ENCODE peak calls at places on chromosome 17, in ten cellular contexts. O is Calu3; V is CD4-positive, alpha-beta T cell; L is neural crest cell; W is endothelial cell of umbilical vein; G is AG04450; T is heart right ventricle; S is A549; C is ascending aorta; E is stomach. R is an unnamed sample.

GRCh38 chr17:27319536-27320221 is 25.8 kb downstream of the WSB1 start:
- DNase-seq in V (no peak), G (no peak), S (no peak), W (peak; percentile 50), T (peak; percentile 82), L (no peak), O (no peak), E (peak; percentile 88), C (peak; percentile 54), R (no peak)

GRCh38 chr17:49362723-49363117 is 670 bp upstream of the ZNF652 start:
- DNase-seq in E (no peak), O (no peak), W (no peak), G (no peak), S (no peak), V (no peak), T (no peak), L (no peak), C (no peak), R (no peak)

GRCh38 chr17:82302991-82303943 is 14.1 kb downstream of the CD7 start:
- DNase-seq in O (no peak), E (no peak), W (no peak), C (no peak), V (no peak), T (no peak), L (no peak), G (no peak), S (no peak), R (no peak)

GRCh38 chr17:42249681-42250446 is 26.3 kb downstream of the STAT5B start:
- DNase-seq in V (peak; percentile 21), W (no peak), G (no peak), E (no peak), O (no peak), T (no peak), C (no peak), L (no peak), S (no peak), R (no peak)

GRCh38 chr17:67546578-67547527 is 169.8 kb downstream of the PITPNC1 start:
- DNase-seq in C (no peak), W (peak; percentile 35), T (peak; percentile 72), G (no peak), S (peak; percentile 21), L (no peak), V (no peak), E (peak; percentile 87), O (peak; percentile 28), R (no peak)

GRCh38 chr17:68441064-68441770 is 16.1 kb downstream of the WIPI1 start:
- DNase-seq in L (no peak), T (no peak), S (no peak), O (no peak), E (no peak), G (no peak), W (peak; percentile 94), V (no peak), C (no peak), R (peak; percentile 52)

GRCh38 chr17:12492450-12492849 is 173.2 kb upstream of the MYOCD start:
- DNase-seq in C (no peak), T (no peak), V (no peak), L (no peak), W (peak; percentile 7), E (no peak), S (peak; percentile 20), O (no peak), G (peak; percentile 60), R (no peak)

GRCh38 chr17:8005951-8006730 is 3.7 kb downstream of the GUCY2D start:
- DNase-seq in V (no peak), S (peak; percentile 64), E (no peak), G (no peak), L (no peak), C (no peak), T (no peak), W (no peak), O (no peak), R (no peak)

GRCh38 chr17:40443196-40443987 is at the start of gene IGFBP4:
- DNase-seq in E (peak; percentile 77), G (no peak), V (peak; percentile 66), W (peak; percentile 69), S (peak; percentile 89), C (no peak), O (peak; percentile 100), L (peak; percentile 75), T (peak; percentile 85), R (peak; percentile 58)

GRCh38 chr17:80320496-80320895 is 59.8 kb downstream of the RNF213 start:
- DNase-seq in E (no peak), O (no peak), C (no peak), V (no peak), L (no peak), S (no peak), W (no peak), T (no peak), G (no peak), R (no peak)

DNA sequence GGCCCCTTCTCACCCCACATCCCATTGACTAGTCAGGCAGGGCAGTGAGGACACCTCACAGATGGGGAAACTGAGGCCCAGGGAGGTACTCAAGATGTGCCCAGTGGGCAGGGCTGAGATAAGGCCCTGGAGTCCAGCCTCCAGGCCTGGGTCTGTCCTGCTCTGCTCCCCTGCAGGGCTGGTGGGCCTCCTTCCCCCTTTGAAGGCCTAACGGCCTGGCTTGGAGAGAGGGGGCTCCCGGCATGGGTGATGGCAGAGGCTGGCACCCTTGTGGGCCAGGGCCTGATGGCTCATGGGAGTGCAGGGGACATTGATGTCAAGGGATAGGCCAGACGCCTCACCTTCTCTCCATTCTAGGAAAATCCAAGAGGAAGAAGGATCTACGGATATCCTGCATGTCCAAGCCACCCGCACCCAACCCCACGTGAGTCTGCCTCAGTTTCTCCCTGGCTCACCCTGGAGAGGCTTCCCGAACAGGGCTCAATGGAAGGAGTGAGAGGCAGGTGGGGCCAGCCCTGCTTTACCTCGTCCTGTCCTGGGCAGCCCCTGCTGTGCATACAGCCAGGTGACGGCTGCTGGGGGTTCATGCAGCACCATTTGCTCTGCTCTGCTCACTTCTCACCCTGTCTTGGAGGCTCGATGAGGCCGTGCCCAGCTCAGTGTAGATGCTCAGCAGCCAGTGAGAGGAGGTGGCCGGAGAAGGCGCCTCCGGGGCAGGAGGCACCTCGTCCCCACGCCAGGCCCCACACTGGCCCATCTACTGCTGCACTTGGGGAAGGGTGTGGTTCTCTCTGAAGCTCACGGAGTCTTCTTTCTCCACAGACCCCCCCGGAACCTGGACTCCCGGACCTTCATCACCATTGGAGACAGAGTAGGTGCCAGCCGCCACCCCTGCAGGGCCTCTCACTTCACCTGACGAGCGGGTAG is 13.8 kb downstream of the MAP2K3 start:
- DNase-seq in O (no peak), T (no peak), V (no peak), S (no peak), E (no peak), G (no peak), C (no peak), W (no peak), L (no peak), R (no peak)
- TF ChIP-seq CTCF in O (no peak), T (no peak), V (no peak), S (no peak), E (no peak), G (no peak), C (no peak), W (no peak), L (no peak), R (no peak)

GRCh38 chr17:48068491-48068961 is 20.4 kb downstream of the NFE2L1 start:
- DNase-seq in C (no peak), E (no peak), L (no peak), T (no peak), G (no peak), O (peak; percentile 43), V (no peak), W (no peak), S (peak; percentile 65), R (no peak)
- TF ChIP-seq CTCF in C (no peak), E (no peak), L (peak; percentile 57), T (peak; percentile 34), G (peak; percentile 53), O (peak; percentile 31), V (no peak), W (peak; percentile 37), S (no peak), R (no peak)

GRCh38 chr17:4014148-4014927 is 50.1 kb upstream of the ATP2A3 start:
- DNase-seq in W (no peak), C (no peak), E (no peak), S (no peak), O (no peak), T (no peak), L (no peak), G (no peak), V (no peak), R (no peak)

GRCh38 chr17:4019400-4019799 is 55.2 kb upstream of the ATP2A3 start:
- DNase-seq in S (no peak), O (no peak), G (no peak), V (no peak), E (no peak), C (no peak), T (no peak), L (no peak), W (no peak), R (no peak)

GRCh38 chr17:4020096-4020495 is 55.9 kb upstream of the ATP2A3 start:
- DNase-seq in W (no peak), G (no peak), E (no peak), S (no peak), L (no peak), O (no peak), C (no peak), V (no peak), T (no peak), R (no peak)

GRCh38 chr17:4018446-4018845 is 54.2 kb upstream of the ATP2A3 start:
- DNase-seq in V (no peak), W (no peak), C (no peak), L (no peak), G (no peak), E (no peak), T (no peak), O (no peak), S (no peak), R (no peak)

GRCh38 chr17:4017377-4017776 is 53.1 kb upstream of the ATP2A3 start:
- DNase-seq in C (no peak), S (no peak), T (no peak), O (no peak), W (no peak), E (no peak), G (no peak), L (no peak), V (no peak), R (no peak)
- TF ChIP-seq CTCF in C (no peak), S (peak; percentile 25), T (peak; percentile 14), O (peak; percentile 41), W (no peak), E (no peak), G (no peak), L (peak; percentile 34), V (no peak), R (no peak)

GRCh38 chr17:4895676-4896331 is 3.5 kb upstream of the C17orf107 start:
- DNase-seq in S (no peak), C (no peak), L (no peak), T (no peak), W (no peak), E (no peak), V (no peak), O (no peak), G (no peak), R (no peak)
- TF ChIP-seq CTCF in S (no peak), C (no peak), L (no peak), T (no peak), W (no peak), E (no peak), V (no peak), O (no peak), G (peak; percentile 19), R (peak; percentile 60)

GRCh38 chr17:36849871-36850348 is 87.4 kb upstream of the LHX1 start:
- DNase-seq in T (no peak), S (peak; percentile 43), C (no peak), V (no peak), W (peak; percentile 59), O (peak; percentile 50), L (no peak), G (no peak), E (no peak), R (no peak)
- TF ChIP-seq CTCF in T (no peak), S (no peak), C (no peak), V (no peak), W (no peak), O (peak; percentile 59), L (no peak), G (peak; percentile 24), E (no peak), R (no peak)